ENCODE peak calls at places on chromosomes 7 and 10, in seven cellular contexts. Q is A549, N is K562, W is H9, B is IMR-90, D is endothelial cell of umbilical vein, V is fibroblast of lung. T is an unnamed sample.

GRCh38 chr7:138388673-138389491 is 71.2 kb upstream of the TRIM24 start:
- DNase-seq in Q (peak; percentile 27), N (peak; percentile 14), W (no peak), B (no peak), D (no peak), V (no peak), T (no peak)

GRCh38 chr7:100887186-100887954 is 2.1 kb downstream of the UFSP1 start:
- DNase-seq in Q (no peak), N (peak; percentile 88), W (no peak), B (no peak), D (peak; percentile 55), V (no peak), T (peak; percentile 62)

GRCh38 chr10:114397651-114398145 is 6.6 kb downstream of the AFAP1L2 start:
- DNase-seq in Q (no peak), N (no peak), W (no peak), B (no peak), D (no peak), V (peak; percentile 41), T (no peak)

GRCh38 chr10:34319197-34319846 is 495.8 kb downstream of the PARD3 start:
- DNase-seq in Q (no peak), N (peak; percentile 15), W (no peak), B (peak; percentile 97), D (peak; percentile 58), V (peak; percentile 89), T (peak; percentile 38)

GRCh38 chr7:44538798-44539668 is 2.1 kb downstream of the NPC1L1 start:
- DNase-seq in Q (no peak), N (no peak), W (no peak), B (no peak), D (no peak), V (no peak), T (peak; percentile 77)

GRCh38 chr7:132882714-132883428 is 199.0 kb downstream of the CHCHD3 start:
- DNase-seq in Q (no peak), N (peak; percentile 62), W (no peak), B (no peak), D (no peak), V (no peak), T (no peak)

GRCh38 chr7:16526742-16527540 is at the start of gene LRRC72:
- DNase-seq in Q (no peak), N (no peak), W (no peak), B (no peak), D (no peak), V (no peak), T (no peak)

GRCh38 chr10:99779335-99779734 is 3.1 kb upstream of the ABCC2 start:
- DNase-seq in Q (no peak), N (no peak), W (no peak), B (peak; percentile 83), D (peak; percentile 95), V (peak; percentile 76), T (no peak)

GRCh38 chr10:132185601-132186487 is 904 bp upstream of the DPYSL4 start:
- DNase-seq in Q (no peak), N (peak; percentile 38), W (peak; percentile 62), B (peak; percentile 12), D (peak; percentile 26), V (peak; percentile 20), T (peak; percentile 95)

GRCh38 chr7:78191475-78192079 is 393.0 kb downstream of the PHTF2 start:
- DNase-seq in Q (no peak), N (no peak), W (no peak), B (no peak), D (no peak), V (no peak), T (no peak)

GRCh38 chr7:155618708-155619633 is 25.5 kb upstream of the RBM33 start:
- DNase-seq in Q (peak; percentile 66), N (no peak), W (no peak), B (peak; percentile 58), D (no peak), V (peak; percentile 45), T (no peak)

GRCh38 chr7:133167300-133167699 is 85.4 kb upstream of the CHCHD3 start:
- DNase-seq in Q (no peak), N (peak; percentile 37), W (no peak), B (no peak), D (no peak), V (no peak), T (no peak)

GRCh38 chr10:58299580-58299979 is 30.6 kb downstream of the CISD1 start:
- DNase-seq in Q (peak; percentile 62), N (peak; percentile 83), W (peak; percentile 52), B (peak; percentile 57), D (peak; percentile 59), V (peak; percentile 43), T (peak; percentile 65)

GRCh38 chr10:18501198-18501597 is 150.2 kb downstream of the NSUN6 start:
- DNase-seq in Q (peak; percentile 7), N (no peak), W (no peak), B (peak; percentile 72), D (no peak), V (peak; percentile 62), T (peak; percentile 83)

GRCh38 chr10:4283841-4284610 is 499.0 kb upstream of the KLF6 start:
- DNase-seq in Q (no peak), N (no peak), W (no peak), B (peak; percentile 82), D (no peak), V (peak; percentile 56), T (peak; percentile 74)

GRCh38 chr10:6625428-6625827 is 45.4 kb upstream of the PRKCQ start:
- DNase-seq in Q (no peak), N (no peak), W (no peak), B (no peak), D (no peak), V (no peak), T (no peak)

GRCh38 chr10:46787321-46787615 is 124.0 kb upstream of the PTPN20 start:
- DNase-seq in Q (peak; percentile 0), N (peak; percentile 61), W (no peak), B (peak; percentile 56), D (peak; percentile 39), V (peak; percentile 70), T (peak; percentile 46)

GRCh38 chr7:153590571-153590970 is 461.6 kb upstream of the DPP6 start:
- DNase-seq in Q (no peak), N (no peak), W (no peak), B (no peak), D (no peak), V (no peak), T (no peak)

GRCh38 chr10:17123062-17123661 is 6.4 kb downstream of the CUBN start:
- DNase-seq in Q (no peak), N (peak; percentile 16), W (no peak), B (peak; percentile 86), D (no peak), V (peak; percentile 92), T (peak; percentile 67)

GRCh38 chr10:102020938-102021337 is 35.0 kb downstream of the ARMH3 start:
- DNase-seq in Q (no peak), N (no peak), W (no peak), B (no peak), D (no peak), V (no peak), T (no peak)

GRCh38 chr7:138000081-138000701 is 1.7 kb downstream of the CREB3L2 start:
- DNase-seq in Q (no peak), N (peak; percentile 87), W (peak; percentile 46), B (peak; percentile 98), D (peak; percentile 73), V (peak; percentile 96), T (no peak)

GRCh38 chr7:27128034-27128433 is 2.5 kb downstream of the HOXA4 start:
- DNase-seq in Q (no peak), N (no peak), W (no peak), B (peak; percentile 78), D (no peak), V (peak; percentile 70), T (peak; percentile 66)

GRCh38 chr7:27125986-27126394 is 4.6 kb downstream of the HOXA4 start:
- DNase-seq in Q (no peak), N (no peak), W (no peak), B (peak; percentile 27), D (no peak), V (peak; percentile 29), T (peak; percentile 78)

GRCh38 chr7:27128776-27129728 is 1.5 kb downstream of the HOXA4 start:
- DNase-seq in Q (no peak), N (no peak), W (no peak), B (no peak), D (no peak), V (peak; percentile 32), T (peak; percentile 53)

GRCh38 chr7:27124979-27125689 is 5.4 kb downstream of the HOXA4 start:
- DNase-seq in Q (no peak), N (no peak), W (no peak), B (no peak), D (peak; percentile 60), V (no peak), T (no peak)

DNA sequence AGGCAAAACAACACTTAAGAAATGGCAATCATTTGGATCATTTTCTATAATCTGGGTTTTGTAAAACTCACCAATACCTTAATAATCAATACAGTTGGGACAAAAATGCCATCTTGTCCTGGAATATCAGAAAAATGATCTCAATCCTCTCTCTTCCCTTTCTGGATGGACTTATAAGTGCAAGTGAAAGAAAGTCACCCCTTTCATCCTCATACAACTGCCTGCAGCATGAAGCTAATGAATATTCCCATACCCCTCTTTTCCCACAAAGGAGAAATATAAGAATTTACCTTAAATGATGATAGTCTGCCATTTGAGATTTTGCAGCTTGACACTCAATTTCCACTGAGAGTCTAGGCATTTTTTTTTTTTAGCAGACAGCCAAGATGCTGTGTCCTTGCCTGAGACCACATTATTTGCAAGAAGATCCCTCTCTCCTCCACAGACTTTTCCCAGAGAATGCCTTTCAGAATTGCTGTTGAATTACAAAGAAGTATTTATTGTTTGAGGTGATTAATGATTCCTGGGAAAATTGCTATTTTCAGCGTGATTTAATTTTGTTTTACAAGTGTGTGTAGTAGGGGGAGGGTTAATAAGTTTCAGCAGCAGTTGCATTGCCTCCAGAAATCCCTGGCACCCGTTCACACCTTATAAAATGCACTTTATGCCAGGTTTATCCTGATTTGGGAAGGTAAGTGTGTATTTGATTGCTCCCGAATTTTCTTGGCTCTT is 3.8 kb downstream of the HOXA4 start:
- DNase-seq in Q (no peak), N (no peak), W (no peak), B (no peak), D (no peak), V (peak; percentile 64), T (peak; percentile 21)
- H3K27ac ChIP-seq in Q (no peak overlapping the region), N (no peak overlapping the region), W (no peak overlapping the region), B (no peak overlapping the region), D (no peak overlapping the region), V (no peak overlapping the region), T (no peak overlapping the region)

GRCh38 chr10:111379521-111379920 is 302.7 kb downstream of the ADRA2A start:
- DNase-seq in Q (no peak), N (no peak), W (no peak), B (no peak), D (no peak), V (no peak), T (no peak)
- H3K4me2 ChIP-seq in Q (no peak overlapping the region), N (no peak overlapping the region), W (no peak overlapping the region), B (no peak overlapping the region), D (no peak overlapping the region), V (no peak overlapping the region), T (no peak overlapping the region)

DNA sequence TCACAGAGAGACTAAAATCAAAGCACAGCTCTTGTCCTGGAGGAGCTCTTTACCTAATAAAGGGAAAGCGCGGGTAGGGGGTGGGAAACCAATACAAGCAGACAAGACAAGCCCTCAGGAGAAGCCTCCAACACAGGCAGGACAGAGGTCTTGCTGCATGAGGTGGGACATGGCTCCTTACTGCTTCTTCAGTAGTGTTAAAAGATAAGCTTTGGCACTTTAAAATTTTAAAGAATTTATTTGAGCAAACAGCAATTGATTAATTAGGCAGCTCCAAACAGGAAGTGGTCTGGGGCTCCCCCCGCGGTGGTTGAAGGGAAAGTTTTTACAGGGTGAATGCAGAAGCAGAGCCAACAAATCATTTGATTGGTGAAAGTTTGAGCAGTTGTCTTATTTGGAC is 50.3 kb upstream of the MACC1 start:
- DNase-seq in Q (no peak), N (no peak), W (peak; percentile 45), B (no peak), D (no peak), V (no peak), T (peak; percentile 6)
- TF ChIP-seq CTCF in Q (no peak), N (no peak), W (peak; percentile 49), B (no peak), D (no peak), V (no peak), T (no peak)

GRCh38 chr10:11863353-11864105 is 40.4 kb downstream of the PROSER2 start:
- DNase-seq in Q (no peak), N (no peak), W (no peak), B (no peak), D (no peak), V (no peak), T (peak; percentile 35)
- H3K27ac ChIP-seq in Q (no peak overlapping the region), N (no peak overlapping the region), W (no peak overlapping the region), B (no peak overlapping the region), D (no peak overlapping the region), V (no peak overlapping the region), T (no peak overlapping the region)